ENCODE peak calls at places on chromosomes 4 and X, in four cellular contexts. F, W, G and R are unnamed samples.
A peak's percentile ranks its signal among the peaks of the same experiment; 100 is the strongest.

GRCh38 chrX:2550288-2551020 is 49.7 kb upstream of the DHRSX start:
- DNase-seq in W (no peak), G (no peak), F (no peak), R (no peak)

GRCh38 chr4:175779081-175779620 is 32.9 kb downstream of the GPM6A start:
- DNase-seq in G (no peak), W (no peak), F (no peak), R (no peak)

GRCh38 chrX:31545726-31546125 is 473.9 kb upstream of the FTHL17 start:
- DNase-seq in F (no peak), G (no peak), W (no peak), R (no peak)

GRCh38 chr4:49063670-49064069 is 77.6 kb downstream of the CWH43 start:
- DNase-seq in G (no peak), F (no peak), W (no peak), R (no peak)

GRCh38 chrX:133575501-133575900 is 160.2 kb upstream of the GPC4 start:
- DNase-seq in F (no peak), W (no peak), G (no peak), R (no peak)

GRCh38 chrX:105876658-105877057 is 54.3 kb downstream of the NRK start:
- DNase-seq in F (no peak), G (no peak), W (no peak), R (no peak)

GRCh38 chrX:103330601-103331397 is 760 bp downstream of the TCEAL7 start:
- DNase-seq in W (no peak), F (no peak), G (no peak), R (no peak)

GRCh38 chr4:153374471-153374870 is 30.0 kb downstream of the MND1 start:
- DNase-seq in G (no peak), W (no peak), F (no peak), R (no peak)

GRCh38 chrX:72272868-72273267 is 4.2 kb downstream of the RPS4X start:
- DNase-seq in G (no peak), F (no peak), W (no peak), R (no peak)

GRCh38 chr4:149765630-149766029 is 50.0 kb downstream of the IQCM start:
- DNase-seq in F (no peak), G (no peak), W (no peak), R (no peak)

GRCh38 chr4:93764647-93765246 is 63.8 kb upstream of the ATOH1 start:
- DNase-seq in F (no peak), W (no peak), G (no peak), R (no peak)

GRCh38 chr4:186557061-186557460 is 1.7 kb upstream of the MTNR1A start:
- DNase-seq in F (no peak), G (no peak), W (no peak), R (no peak)

GRCh38 chrX:149572743-149573142 is 14.5 kb downstream of the MAGEA9B start:
- DNase-seq in F (no peak), G (no peak), W (no peak), R (no peak)

GRCh38 chr4:146263785-146264184 is 49.4 kb downstream of the REELD1 start:
- DNase-seq in F (no peak), G (no peak), W (no peak), R (no peak)

GRCh38 chr4:15088394-15089041 is 86.2 kb downstream of the CPEB2 start:
- DNase-seq in G (no peak), F (no peak), W (no peak), R (no peak)

GRCh38 chr4:171588764-171589163 is 224.4 kb upstream of the GALNTL6 start:
- DNase-seq in G (no peak), W (no peak), F (no peak), R (no peak)

GRCh38 chrX:11423362-11423818 is 130.2 kb downstream of the AMELX start:
- DNase-seq in G (peak; percentile 29), W (no peak), F (no peak), R (no peak)

GRCh38 chr4:128221556-128221955 is 66.1 kb downstream of the PGRMC2 start:
- DNase-seq in G (no peak), W (no peak), F (no peak), R (no peak)

GRCh38 chr4:89534356-89534755 is 226.8 kb upstream of the GPRIN3 start:
- DNase-seq in G (no peak), F (no peak), W (no peak), R (no peak)

GRCh38 chrX:14598330-14598729 is 69.0 kb downstream of the GLRA2 start:
- DNase-seq in G (no peak), W (no peak), F (no peak), R (no peak)

GRCh38 chr4:80197132-80197573 is at the start of gene PRDM8:
- DNase-seq in G (no peak), F (no peak), W (no peak), R (no peak)

GRCh38 chrX:101595739-101596419 is 21.9 kb downstream of the ARMCX6 start:
- DNase-seq in W (no peak), G (no peak), F (no peak), R (no peak)

GRCh38 chrX:45233541-45233940 is 32.9 kb upstream of the DIPK2B start:
- DNase-seq in W (no peak), G (no peak), F (no peak), R (no peak)

GRCh38 chr4:108335081-108335480 is 166.3 kb upstream of the LEF1 start:
- DNase-seq in W (no peak), F (no peak), G (no peak), R (no peak)

GRCh38 chr4:38601244-38601915 is 62.6 kb upstream of the KLF3 start:
- DNase-seq in G (peak; percentile 49), F (no peak), W (no peak), R (no peak)

GRCh38 chr4:55830741-55831140 is 11.2 kb downstream of the EXOC1L start:
- DNase-seq in G (no peak), W (no peak), F (no peak), R (no peak)

GRCh38 chrX:12971282-12972003 is 3.5 kb upstream of the TMSB4X start:
- DNase-seq in G (peak; percentile 79), F (peak; percentile 38), W (peak; percentile 50), R (no peak)

GRCh38 chrX:63658920-63659319 is 126.1 kb downstream of the ARHGEF9 start:
- DNase-seq in G (no peak), F (no peak), W (no peak), R (no peak)

GRCh38 chr4:128376958-128377357 is 89.3 kb upstream of the PGRMC2 start:
- DNase-seq in G (no peak), W (no peak), F (no peak), R (no peak)

GRCh38 chr4:26476545-26476944 is 13.7 kb downstream of the CCKAR start:
- DNase-seq in F (no peak), G (no peak), W (no peak), R (no peak)

GRCh38 chrX:154730271-154730883 is 20.5 kb downstream of the GAB3 start:
- DNase-seq in G (no peak), F (no peak), W (no peak), R (no peak)
- H3K4me3 ChIP-seq in G (no peak overlapping the region), F (no peak overlapping the region), W (no peak overlapping the region), R (no peak overlapping the region)

DNA sequence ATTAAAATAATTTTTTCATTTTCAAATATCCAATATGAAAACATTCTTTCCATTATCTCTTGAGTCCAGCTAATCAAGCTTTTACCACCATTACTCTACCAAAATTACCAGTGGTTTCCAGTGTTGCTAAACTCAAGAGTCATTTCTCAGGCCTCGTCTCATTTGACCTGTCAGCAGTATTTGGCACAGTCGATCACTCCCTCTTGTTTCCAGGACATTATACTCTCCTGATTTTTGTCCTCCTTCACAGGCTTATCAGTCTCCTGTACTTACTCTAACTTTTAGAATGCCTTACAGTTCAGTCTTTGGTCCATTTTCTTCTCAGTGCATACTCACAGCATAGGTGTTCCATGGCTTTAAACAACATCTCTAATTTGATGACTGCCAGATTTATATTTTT is 11.6 kb downstream of the USP38 start:
- DNase-seq in W (no peak), G (no peak), F (no peak), R (no peak)
- TF ChIP-seq CTCF in W (no peak), G (no peak), F (no peak), R (no peak)

GRCh38 chrX:21952624-21953023 is 12.1 kb downstream of the SMS start:
- DNase-seq in W (no peak), G (no peak), F (no peak), R (no peak)
- H3K4me1 ChIP-seq in W (peaks cover 12% of the 10 kb centered on the region), G (no peaks in the 10 kb centered on the region), F (no peaks in the 10 kb centered on the region), R (no peaks in the 10 kb centered on the region)

GRCh38 chr4:138110815-138111214 is 131.3 kb downstream of the SLC7A11 start:
- DNase-seq in G (no peak), W (no peak), F (no peak), R (no peak)

GRCh38 chr4:138112389-138112788 is 129.8 kb downstream of the SLC7A11 start:
- DNase-seq in G (no peak), W (no peak), F (no peak), R (no peak)

GRCh38 chr4:138114434-138114833 is 127.7 kb downstream of the SLC7A11 start:
- DNase-seq in W (no peak), F (no peak), G (no peak), R (no peak)

GRCh38 chr4:138113819-138114415 is 128.2 kb downstream of the SLC7A11 start:
- DNase-seq in F (no peak), W (no peak), G (no peak), R (no peak)

GRCh38 chr4:138111462-138112000 is 130.6 kb downstream of the SLC7A11 start:
- DNase-seq in W (no peak), F (no peak), G (no peak), R (peak; percentile 7)
- H3K4me3 ChIP-seq in W (no peak overlapping the region), F (no peak overlapping the region), G (no peak overlapping the region), R (no peak overlapping the region)

GRCh38 chr4:60241886-60242285 is 958.2 kb upstream of the ADGRL3 start:
- DNase-seq in F (no peak), W (no peak), G (no peak), R (no peak)
- TF ChIP-seq CTCF in F (no peak), W (no peak), G (no peak), R (no peak)

DNA sequence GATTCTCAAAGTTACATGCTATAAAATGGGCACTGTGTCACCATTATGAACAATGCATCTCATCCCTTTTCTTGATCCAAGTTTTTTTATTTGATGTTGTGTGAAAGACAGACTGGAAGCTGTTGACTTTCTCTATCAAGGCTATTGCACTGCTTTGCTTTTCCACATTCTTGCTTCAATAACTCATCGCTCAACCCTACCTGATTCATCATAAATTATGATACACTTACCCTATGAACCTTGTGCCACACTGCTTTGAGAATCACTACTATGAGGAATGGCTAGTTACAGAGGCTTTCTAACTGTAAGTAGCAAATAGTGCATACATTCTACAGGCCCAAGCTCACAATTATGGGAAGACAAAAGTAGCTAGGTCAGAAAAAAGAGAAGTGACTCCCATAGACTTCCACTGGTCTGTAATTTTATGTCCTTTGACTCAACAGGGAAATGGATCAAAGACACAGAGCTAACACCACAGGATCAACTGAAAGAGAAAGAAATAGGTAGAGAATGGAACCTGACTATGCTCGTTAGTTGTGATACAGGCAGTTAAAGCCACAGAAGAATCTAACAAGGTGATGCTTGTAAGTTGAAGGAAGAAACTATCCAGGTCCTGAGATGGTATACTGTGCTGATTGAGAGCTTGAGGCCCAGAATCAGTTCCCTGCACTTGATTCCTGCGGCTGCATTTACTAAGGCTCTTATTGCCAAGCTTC is 163.5 kb downstream of the PPP3CA start:
- DNase-seq in F (no peak), W (no peak), G (no peak), R (no peak)
- H3K4me1 ChIP-seq in F (peaks cover 11% of the 10 kb centered on the region), W (no peaks in the 10 kb centered on the region), G (no peaks in the 10 kb centered on the region), R (no peaks in the 10 kb centered on the region)

DNA sequence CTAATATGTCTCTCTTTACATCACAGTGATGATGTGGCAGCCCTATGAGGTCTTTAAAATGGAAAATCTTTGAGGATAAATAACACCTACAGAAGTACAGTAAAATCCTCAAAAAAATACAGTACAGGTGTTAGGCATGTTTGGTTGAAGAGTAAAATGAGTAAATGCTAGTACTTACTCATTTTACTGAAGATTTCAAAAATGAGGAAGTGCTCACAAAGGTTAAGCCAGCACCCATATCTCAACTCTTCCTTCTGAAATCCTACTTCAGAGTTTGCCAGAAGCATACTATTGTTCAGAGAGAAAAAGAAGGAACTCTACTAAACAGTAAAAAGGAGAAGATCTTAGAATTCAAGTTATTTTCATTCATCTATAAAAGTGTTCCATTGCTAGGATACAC is 130.9 kb downstream of the CBR4 start:
- DNase-seq in G (no peak), W (no peak), F (no peak), R (no peak)
- H3K4me3 ChIP-seq in G (no peak overlapping the region), W (no peak overlapping the region), F (no peak overlapping the region), R (no peak overlapping the region)